ENCODE peak calls at places on chromosomes 11 and 22, in nine cellular contexts. J is skeletal muscle cell; I is brain microvascular endothelial cell; L is T-helper 9 cell; B is stimulated activated CD8-positive, alpha-beta memory T cell treated with anti-CD3 and anti-CD28 coated beads, Interleukin-2, amount 100 ng/mL, for 1 hour; T is EL; D is H54; U is HCEC 1CT; Q is SHP77. P is an unnamed sample.

GRCh38 chr11:10893713-10894112 is 35.9 kb upstream of the ZBED5 start:
- DNase-seq in J (peak), I (peak), L (no peak), B (no peak), T (peak), D (no peak), U (peak), Q (no peak), P (no peak)

GRCh38 chr11:6410695-6411430 is 8.0 kb downstream of the APBB1 start:
- DNase-seq in J (no peak), I (no peak), L (no peak), B (no peak), T (no peak), D (no peak), U (no peak), Q (no peak), P (no peak)

GRCh38 chr11:133239530-133239929 is 292.8 kb downstream of the OPCML start:
- DNase-seq in J (no peak), I (no peak), L (no peak), B (no peak), T (no peak), D (no peak), U (no peak), Q (no peak), P (no peak)

GRCh38 chr11:1968454-1968995 is 21.4 kb downstream of the MRPL23 start:
- DNase-seq in J (no peak), I (no peak), L (no peak), B (no peak), T (no peak), D (no peak), U (no peak), Q (no peak), P (no peak)

GRCh38 chr11:19827399-19828135 is 114.9 kb downstream of the NAV2 start:
- DNase-seq in J (no peak), I (no peak), L (no peak), B (no peak), T (no peak), D (no peak), U (no peak), Q (no peak), P (no peak)

GRCh38 chr22:35552186-35552842 is 11.7 kb downstream of the RASD2 start:
- DNase-seq in J (peak), I (no peak), L (peak), B (peak), T (peak), D (peak), U (no peak), Q (peak), P (peak)

GRCh38 chr22:31106651-31107205 is 640 bp downstream of the SELENOM start:
- DNase-seq in J (no peak), I (peak), L (no peak), B (no peak), T (peak), D (no peak), U (peak), Q (no peak), P (no peak)

GRCh38 chr11:2092956-2093412 is 46.2 kb downstream of the IGF2 start:
- DNase-seq in J (peak), I (peak), L (peak), B (peak), T (peak), D (peak), U (peak), Q (peak), P (peak)

GRCh38 chr11:47980093-47980906 is at the start of gene PTPRJ:
- DNase-seq in J (no peak), I (no peak), L (peak), B (peak), T (peak), D (peak), U (peak), Q (peak), P (peak)